ENCODE peak calls at places on chromosomes 7 and 10, in seven cellular contexts. C, B, W, U, T, X and D are unnamed samples.

GRCh38 chr10:126137557-126138221 is 241.3 kb downstream of the FANK1 start:
- DNase-seq in T (no peak), X (no peak), B (no peak), U (no peak), C (no peak), W (no peak), D (no peak)

GRCh38 chr7:151404216-151405011 is 5.4 kb downstream of the WDR86 start:
- DNase-seq in T (no peak), U (no peak), B (peak; percentile 19), X (peak; percentile 91), W (peak; percentile 46), C (no peak), D (no peak)

GRCh38 chr10:97023401-97024180 is 162.2 kb downstream of the SLIT1 start:
- DNase-seq in T (no peak), B (no peak), W (no peak), U (no peak), C (no peak), X (no peak), D (no peak)

GRCh38 chr7:150663802-150664494 is 21.6 kb upstream of the GIMAP2 start:
- DNase-seq in W (no peak), B (no peak), X (no peak), U (no peak), C (no peak), T (no peak), D (no peak)

GRCh38 chr7:13850185-13850752 is 139.2 kb downstream of the ETV1 start:
- DNase-seq in X (peak; percentile 78), U (no peak), W (peak; percentile 25), B (peak; percentile 62), T (peak; percentile 9), C (no peak), D (peak; percentile 12)

GRCh38 chr7:117116221-117116620 is 162.9 kb downstream of the ST7 start:
- DNase-seq in X (no peak), W (no peak), C (no peak), T (no peak), B (no peak), U (no peak), D (no peak)

GRCh38 chr7:36851382-36851781 is 127.1 kb upstream of the AOAH start:
- DNase-seq in T (no peak), W (peak; percentile 11), B (no peak), U (no peak), X (no peak), C (no peak), D (no peak)

GRCh38 chr7:104791065-104791464 is 222.9 kb upstream of the KMT2E start:
- DNase-seq in B (no peak), W (no peak), X (no peak), T (no peak), C (no peak), U (no peak), D (no peak)

GRCh38 chr10:98369801-98370200 is 45.2 kb downstream of the PYROXD2 start:
- DNase-seq in B (no peak), U (no peak), C (no peak), X (no peak), W (no peak), T (no peak), D (no peak)

GRCh38 chr7:83749495-83749894 is 100.6 kb upstream of the SEMA3E start:
- DNase-seq in W (no peak), C (no peak), T (no peak), U (no peak), B (no peak), X (no peak), D (no peak)

GRCh38 chr7:23072043-23072442 is 33.5 kb upstream of the KLHL7 start:
- DNase-seq in X (peak; percentile 40), W (no peak), T (no peak), U (no peak), B (no peak), C (no peak), D (no peak)

GRCh38 chr10:132461103-132461682 is 64.2 kb downstream of the PWWP2B start:
- DNase-seq in X (no peak), B (no peak), U (no peak), W (no peak), C (no peak), T (no peak), D (no peak)

GRCh38 chr10:133277993-133278576 is 1.4 kb upstream of the ADAM8 start:
- DNase-seq in B (no peak), U (no peak), X (no peak), C (peak; percentile 72), T (no peak), W (no peak), D (peak; percentile 30)

DNA sequence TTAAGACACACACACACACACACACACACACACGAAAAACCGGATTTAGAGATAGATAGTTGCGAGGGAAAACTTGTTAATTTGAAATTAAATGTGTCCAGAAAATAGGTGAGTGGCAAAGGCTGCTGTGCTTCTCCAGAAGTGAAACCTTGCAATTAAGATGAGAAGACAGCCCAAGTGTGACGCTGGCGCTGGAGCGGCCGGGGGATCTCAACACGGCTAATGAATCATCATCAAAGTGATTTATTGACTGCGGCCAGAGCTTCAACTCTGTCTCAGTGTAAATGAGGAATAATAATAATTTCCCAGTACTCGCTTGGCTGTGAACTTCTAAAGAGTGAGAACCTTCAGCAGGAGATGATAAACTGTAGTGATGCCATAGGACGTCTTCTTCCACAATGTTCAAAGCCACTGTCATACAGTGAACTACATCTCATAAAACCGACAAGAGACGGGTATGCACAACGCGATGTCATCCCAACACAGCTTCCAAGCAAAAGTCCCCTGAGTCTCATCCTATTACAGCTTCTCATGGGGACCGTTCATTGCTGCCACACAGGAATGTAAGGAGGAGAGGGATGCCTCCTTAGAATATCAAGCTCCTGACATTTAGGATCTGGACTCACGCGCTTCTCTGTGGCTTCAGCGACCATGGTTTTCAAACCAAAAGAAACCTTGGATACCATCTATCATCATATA is 123.6 kb upstream of the NOBOX start:
- DNase-seq in T (no peak), B (no peak), U (no peak), W (no peak), C (no peak), X (no peak), D (no peak)
- TF ChIP-seq JUND in T (no peak), B (no peak), U (no peak), W (no peak), C (no peak), X (no peak), D (no peak)

GRCh38 chr10:70500812-70501301 is 22.3 kb downstream of the PALD1 start:
- DNase-seq in B (no peak), W (no peak), T (no peak), X (no peak), C (no peak), U (no peak), D (no peak)

GRCh38 chr10:70498970-70499828 is 20.6 kb downstream of the PALD1 start:
- DNase-seq in W (no peak), B (no peak), U (no peak), C (no peak), X (no peak), T (no peak), D (no peak)

GRCh38 chr10:70500339-70500738 is 21.8 kb downstream of the PALD1 start:
- DNase-seq in B (no peak), X (no peak), T (no peak), U (no peak), W (no peak), C (no peak), D (no peak)

GRCh38 chr10:70502406-70502805 is 23.8 kb downstream of the PALD1 start:
- DNase-seq in U (no peak), T (no peak), C (no peak), X (no peak), B (no peak), W (no peak), D (no peak)

DNA sequence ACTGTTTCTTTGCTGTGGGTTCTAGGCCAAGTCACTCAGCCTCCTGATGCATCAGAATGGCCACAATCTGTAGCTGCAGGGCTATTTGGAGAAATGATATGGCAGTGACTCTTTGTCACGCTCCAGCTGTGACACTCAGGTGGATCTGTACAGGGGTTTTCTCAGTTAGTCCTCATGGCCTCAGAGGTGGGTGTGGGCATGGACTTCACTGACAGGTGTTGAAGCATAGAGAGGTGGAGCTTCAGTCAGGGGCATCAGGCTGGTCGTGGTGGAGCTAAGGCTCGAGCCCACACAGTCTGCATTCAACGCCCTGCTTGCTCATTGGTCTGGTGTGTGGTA is 21.2 kb downstream of the PALD1 start:
- DNase-seq in C (no peak), U (no peak), W (no peak), T (no peak), B (no peak), X (no peak), D (no peak)
- TF ChIP-seq JUND in C (no peak), U (no peak), W (no peak), T (no peak), B (no peak), X (no peak), D (no peak)

GRCh38 chr10:124626759-124627380 is 117.3 kb downstream of the FAM53B start:
- DNase-seq in X (no peak), U (no peak), C (no peak), T (peak; percentile 38), B (no peak), W (no peak), D (no peak)

GRCh38 chr10:124629410-124629809 is 114.8 kb downstream of the FAM53B start:
- DNase-seq in C (no peak), T (no peak), B (no peak), X (no peak), W (no peak), U (no peak), D (no peak)

GRCh38 chr10:124629842-124630241 is 114.3 kb downstream of the FAM53B start:
- DNase-seq in X (no peak), T (no peak), B (no peak), C (no peak), W (no peak), U (no peak), D (no peak)

GRCh38 chr10:124628676-124629021 is 115.5 kb downstream of the FAM53B start:
- DNase-seq in T (no peak), B (no peak), C (no peak), W (no peak), U (no peak), X (peak; percentile 23), D (no peak)

DNA sequence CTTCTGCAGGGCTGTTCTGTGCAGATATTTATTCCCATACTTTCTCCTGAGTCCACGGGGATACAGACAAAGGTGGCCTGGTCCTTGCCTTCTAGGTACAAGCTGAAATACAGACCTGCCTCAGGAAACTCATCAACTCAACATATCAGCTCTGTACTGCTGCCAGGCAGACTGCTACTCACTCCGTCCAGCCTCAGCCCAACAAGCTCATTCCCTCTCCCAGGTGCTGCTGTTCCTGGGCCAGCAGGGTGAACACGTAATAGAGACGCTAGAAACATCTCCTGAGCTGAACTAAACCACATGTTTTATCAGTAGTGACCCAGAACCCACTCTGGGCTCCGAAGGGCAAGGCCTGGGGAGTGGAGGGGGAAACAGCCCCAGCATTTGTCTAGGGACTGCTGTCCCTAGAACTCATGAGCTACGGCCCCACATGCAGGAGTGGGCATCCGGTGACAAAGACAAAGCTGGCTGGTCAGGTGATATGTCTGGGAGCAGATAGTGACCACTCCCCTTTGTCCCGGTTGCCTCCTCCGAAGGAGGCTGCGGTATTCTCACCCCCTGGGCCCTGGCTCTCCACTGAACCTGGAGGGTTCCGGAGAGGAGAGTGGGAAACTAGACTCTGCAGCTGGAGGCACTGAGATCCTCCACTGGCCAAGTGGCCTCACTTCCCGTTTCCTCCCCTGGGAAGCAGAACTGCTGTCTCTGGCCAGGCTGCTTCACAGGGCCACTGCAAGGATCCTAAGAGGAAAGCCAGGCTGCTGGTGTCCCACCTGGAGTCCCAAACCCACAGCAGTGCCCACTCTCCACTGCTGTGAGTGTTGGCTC is 116.1 kb downstream of the FAM53B start:
- DNase-seq in W (no peak), X (peak; percentile 80), B (no peak), T (no peak), U (no peak), C (no peak), D (no peak)
- TF ChIP-seq JUND in W (no peak), X (peak; percentile 19), B (no peak), T (no peak), U (no peak), C (no peak), D (no peak)

GRCh38 chr10:10910634-10911033 is 107.0 kb upstream of the CELF2 start:
- DNase-seq in W (no peak), T (no peak), B (no peak), C (no peak), X (no peak), U (no peak), D (no peak)
- TF ChIP-seq JUND in W (no peak), T (no peak), B (no peak), C (no peak), X (no peak), U (no peak), D (no peak)